ENCODE peak calls at places on chromosome X, in eight cellular contexts. T is COR-L47, Q is body of pancreas, V is Kasumi-1, O is neural crest cell, S is HS-5, Z is aorta, K is AG20443. U is an unnamed sample.

GRCh38 chrX:38206036-38206435 is 14.6 kb downstream of the SRPX start:
- DNase-seq in T (no peak), Q (no peak), V (no peak), O (no peak), S (peak), Z (no peak), K (peak), U (no peak)

GRCh38 chrX:66633541-66633940 is 5.3 kb downstream of the EDA2R start:
- DNase-seq in T (no peak), Q (no peak), V (no peak), O (no peak), S (peak), Z (no peak), K (peak), U (no peak)

GRCh38 chrX:17580529-17581155 is 156.7 kb upstream of the SCML1 start:
- DNase-seq in T (no peak), Q (no peak), V (no peak), O (no peak), S (no peak), Z (no peak), K (peak), U (peak)

GRCh38 chrX:22349116-22349515 is 76.4 kb downstream of the CBLL2 start:
- DNase-seq in T (no peak), Q (no peak), V (no peak), O (no peak), S (no peak), Z (no peak), K (no peak), U (no peak)

GRCh38 chrX:80810365-80810978 is 795 bp upstream of the BRWD3 start:
- DNase-seq in T (no peak), Q (no peak), V (no peak), O (no peak), S (no peak), Z (no peak), K (no peak), U (peak)

GRCh38 chrX:74449322-74449936 is 28.1 kb downstream of the SLC16A2 start:
- DNase-seq in T (no peak), Q (peak), V (no peak), O (no peak), S (no peak), Z (no peak), K (no peak), U (peak)

GRCh38 chrX:56564182-56564885 is 907 bp downstream of the UBQLN2 start:
- DNase-seq in T (no peak), Q (no peak), V (no peak), O (no peak), S (peak), Z (no peak), K (peak), U (peak)

GRCh38 chrX:17743913-17744312 is 6.6 kb downstream of the SCML1 start:
- DNase-seq in T (no peak), Q (no peak), V (no peak), O (no peak), S (no peak), Z (no peak), K (no peak), U (no peak)

GRCh38 chrX:39988496-39988895 is 109.3 kb downstream of the BCOR start:
- DNase-seq in T (no peak), Q (no peak), V (no peak), O (no peak), S (no peak), Z (no peak), K (no peak), U (no peak)

GRCh38 chrX:49840679-49841078 is 11.6 kb downstream of the PAGE4 start:
- DNase-seq in T (peak), Q (peak), V (no peak), O (peak), S (peak), Z (peak), K (peak), U (peak)

GRCh38 chrX:115571712-115572111 is 10.7 kb downstream of the PLS3 start:
- DNase-seq in T (no peak), Q (no peak), V (no peak), O (no peak), S (no peak), Z (no peak), K (no peak), U (no peak)

GRCh38 chrX:33434256-33435092 is 223.1 kb upstream of the DMD start:
- DNase-seq in T (peak), Q (peak), V (peak), O (peak), S (peak), Z (no peak), K (peak), U (peak)

GRCh38 chrX:13898084-13898483 is 81.2 kb upstream of the GPM6B start:
- DNase-seq in T (no peak), Q (no peak), V (no peak), O (no peak), S (no peak), Z (no peak), K (no peak), U (peak)

GRCh38 chrX:102154900-102155805 is 624 bp downstream of the BEX5 start:
- DNase-seq in T (no peak), Q (peak), V (no peak), O (no peak), S (no peak), Z (peak), K (no peak), U (peak)

GRCh38 chrX:140504371-140505324 is at the start of gene SOX3:
- DNase-seq in T (no peak), Q (no peak), V (no peak), O (peak), S (no peak), Z (no peak), K (no peak), U (no peak)

GRCh38 chrX:21132686-21133393 is 241.4 kb upstream of the CNKSR2 start:
- DNase-seq in T (no peak), Q (no peak), V (no peak), O (no peak), S (peak), Z (no peak), K (no peak), U (no peak)

GRCh38 chrX:12948495-12948894 is 26.4 kb upstream of the TMSB4X start:
- DNase-seq in T (no peak), Q (no peak), V (no peak), O (no peak), S (no peak), Z (no peak), K (no peak), U (peak)

GRCh38 chrX:93538575-93538974 is 134.8 kb downstream of the NAP1L3 start:
- DNase-seq in T (no peak), Q (no peak), V (peak), O (no peak), S (no peak), Z (no peak), K (no peak), U (no peak)

GRCh38 chrX:9912341-9912740 is 54.8 kb upstream of the CLDN34 start:
- DNase-seq in T (no peak), Q (no peak), V (no peak), O (no peak), S (no peak), Z (no peak), K (peak), U (no peak)

GRCh38 chrX:101550825-101551767 is 749 bp downstream of the ARMCX1 start:
- DNase-seq in T (peak), Q (peak), V (peak), O (peak), S (no peak), Z (peak), K (peak), U (no peak)

GRCh38 chrX:12970691-12971202 is 4.2 kb upstream of the TMSB4X start:
- DNase-seq in T (peak), Q (peak), V (peak), O (no peak), S (no peak), Z (no peak), K (peak), U (peak)

GRCh38 chrX:86002076-86002896 is 45.1 kb downstream of the CHM start:
- DNase-seq in T (peak), Q (no peak), V (no peak), O (no peak), S (no peak), Z (no peak), K (peak), U (no peak)

GRCh38 chrX:138874271-138874670 is 162.8 kb upstream of the FGF13 start:
- DNase-seq in T (no peak), Q (no peak), V (no peak), O (no peak), S (no peak), Z (no peak), K (no peak), U (no peak)

GRCh38 chrX:30992381-30992904 is 79.4 kb downstream of the FTHL17 start:
- DNase-seq in T (peak), Q (no peak), V (no peak), O (no peak), S (no peak), Z (no peak), K (no peak), U (no peak)

GRCh38 chrX:108304210-108304609 is 134.0 kb downstream of the COL4A6 start:
- DNase-seq in T (no peak), Q (no peak), V (peak), O (no peak), S (no peak), Z (no peak), K (no peak), U (peak)

GRCh38 chrX:151790421-151791160 is 56.0 kb downstream of the CNGA2 start:
- DNase-seq in T (no peak), Q (no peak), V (no peak), O (no peak), S (no peak), Z (no peak), K (peak), U (no peak)

GRCh38 chrX:41538707-41539106 is 91.6 kb downstream of the NYX start:
- DNase-seq in T (no peak), Q (no peak), V (no peak), O (no peak), S (no peak), Z (no peak), K (no peak), U (no peak)

GRCh38 chrX:111041018-111041462 is 55.0 kb upstream of the PAK3 start:
- DNase-seq in T (no peak), Q (no peak), V (peak), O (no peak), S (peak), Z (no peak), K (peak), U (no peak)

GRCh38 chrX:53445977-53446376 is 11.8 kb upstream of the HSD17B10 start:
- DNase-seq in T (peak), Q (peak), V (peak), O (peak), S (no peak), Z (no peak), K (peak), U (peak)

GRCh38 chrX:130299279-130300009 is 30.7 kb upstream of the ZNF280C start:
- DNase-seq in T (peak), Q (peak), V (no peak), O (no peak), S (no peak), Z (no peak), K (no peak), U (no peak)

U was measured in NCI-H524.